ENCODE peak calls at places on chromosomes 2 and 18, in five cellular contexts. L, K, E, Y and W are unnamed samples.

GRCh38 chr2:3536682-3537632 is 17.6 kb upstream of the ADI1 start:
- DNase-seq in L (no peak), K (peak; percentile 51), E (no peak), Y (peak; percentile 39), W (no peak)

GRCh38 chr2:126634273-126634861 is 21.6 kb upstream of the GYPC start:
- DNase-seq in L (no peak), K (no peak), E (no peak), Y (no peak), W (no peak)

GRCh38 chr2:45904931-45905642 is 253.6 kb downstream of the PRKCE start:
- DNase-seq in L (no peak), K (no peak), E (no peak), Y (no peak), W (no peak)

GRCh38 chr18:61901334-61901986 is 8.7 kb upstream of the RNF152 start:
- DNase-seq in L (peak; percentile 56), K (peak; percentile 74), E (peak; percentile 45), Y (peak; percentile 47), W (no peak)

GRCh38 chr2:59680863-59681262 is 872.6 kb downstream of the BCL11A start:
- DNase-seq in L (no peak), K (no peak), E (no peak), Y (no peak), W (no peak)

GRCh38 chr2:72661985-72662384 is 163.8 kb downstream of the EXOC6B start:
- DNase-seq in L (no peak), K (no peak), E (no peak), Y (no peak), W (no peak)

GRCh38 chr2:162908567-162908966 is 70.0 kb upstream of the KCNH7 start:
- DNase-seq in L (no peak), K (no peak), E (no peak), Y (no peak), W (no peak)

GRCh38 chr2:20868377-20868776 is 45.5 kb upstream of the LDAH start:
- DNase-seq in L (no peak), K (no peak), E (peak; percentile 39), Y (peak; percentile 50), W (no peak)

GRCh38 chr2:183081908-183082307 is 3.4 kb downstream of the DUSP19 start:
- DNase-seq in L (no peak), K (no peak), E (no peak), Y (no peak), W (no peak)

GRCh38 chr2:64711260-64711659 is 57.5 kb upstream of the SERTAD2 start:
- DNase-seq in L (peak; percentile 52), K (peak; percentile 95), E (no peak), Y (no peak), W (no peak)

GRCh38 chr18:48122376-48122775 is 191.9 kb upstream of the SMAD2 start:
- DNase-seq in L (no peak), K (no peak), E (no peak), Y (no peak), W (no peak)

GRCh38 chr2:237700583-237701032 is 73.2 kb downstream of the LRRFIP1 start:
- DNase-seq in L (peak; percentile 72), K (peak; percentile 85), E (no peak), Y (no peak), W (peak; percentile 90)

GRCh38 chr2:227503433-227504406 is 31.8 kb downstream of the AGFG1 start:
- DNase-seq in L (no peak), K (peak; percentile 48), E (no peak), Y (no peak), W (no peak)

GRCh38 chr2:150060341-150060740 is 427.1 kb downstream of the RND3 start:
- DNase-seq in L (no peak), K (no peak), E (no peak), Y (no peak), W (no peak)

GRCh38 chr2:127288274-127288673 is 5.7 kb downstream of the ERCC3 start:
- DNase-seq in L (no peak), K (no peak), E (no peak), Y (no peak), W (no peak)

GRCh38 chr18:37246779-37247340 is 318.7 kb downstream of the CELF4 start:
- DNase-seq in L (no peak), K (no peak), E (no peak), Y (no peak), W (no peak)

GRCh38 chr18:70288171-70288850 is 534 bp upstream of the SOCS6 start:
- DNase-seq in L (no peak), K (peak; percentile 34), E (peak; percentile 42), Y (peak; percentile 26), W (no peak)

GRCh38 chr2:152740743-152741328 is 22.4 kb downstream of the ARL6IP6 start:
- DNase-seq in L (no peak), K (peak; percentile 78), E (no peak), Y (no peak), W (no peak)

GRCh38 chr2:218877891-218878290 is 2.8 kb upstream of the WNT10A start:
- DNase-seq in L (no peak), K (no peak), E (no peak), Y (no peak), W (no peak)

GRCh38 chr2:68698567-68699377 is 35.8 kb upstream of the ARHGAP25 start:
- DNase-seq in L (no peak), K (no peak), E (no peak), Y (no peak), W (no peak)

GRCh38 chr2:127859712-127860085 is 1.7 kb upstream of the POLR2D start:
- DNase-seq in L (peak; percentile 60), K (no peak), E (peak; percentile 37), Y (peak; percentile 49), W (no peak)

GRCh38 chr18:44637210-44638051 is 43.3 kb upstream of the SETBP1 start:
- DNase-seq in L (no peak), K (no peak), E (no peak), Y (no peak), W (no peak)

GRCh38 chr2:28608061-28608828 is 112.4 kb downstream of the PLB1 start:
- DNase-seq in L (no peak), K (no peak), E (no peak), Y (no peak), W (no peak)

GRCh38 chr18:52694804-52695203 is 354.8 kb downstream of the DCC start:
- DNase-seq in L (no peak), K (no peak), E (no peak), Y (no peak), W (no peak)

GRCh38 chr18:50009772-50010171 is 185.2 kb downstream of the MYO5B start:
- DNase-seq in L (peak; percentile 57), K (peak; percentile 40), E (peak; percentile 34), Y (peak; percentile 35), W (no peak)

GRCh38 chr2:43001055-43001378 is 208.6 kb upstream of the HAAO start:
- DNase-seq in L (no peak), K (no peak), E (no peak), Y (no peak), W (no peak)

GRCh38 chr2:69046221-69046662 is 33.3 kb downstream of the ANTXR1 start:
- DNase-seq in L (no peak), K (peak; percentile 88), E (no peak), Y (no peak), W (no peak)

GRCh38 chr2:231410293-231411004 is 14.9 kb downstream of the B3GNT7 start:
- DNase-seq in L (no peak), K (no peak), E (no peak), Y (no peak), W (no peak)
- TF ChIP-seq POLR2AphosphoS5 in L (no peak), K (no peak), E (no peak), Y (no peak), W (no peak)

GRCh38 chr2:181371782-181372292 is 85.3 kb upstream of the ITGA4 start:
- DNase-seq in L (no peak), K (peak; percentile 53), E (no peak), Y (no peak), W (no peak)
- TF ChIP-seq POLR2AphosphoS5 in L (no peak), K (no peak), E (no peak), Y (no peak), W (no peak)

GRCh38 chr2:54336136-54336976 is 80.3 kb upstream of the TSPYL6 start:
- DNase-seq in L (no peak), K (no peak), E (no peak), Y (no peak), W (no peak)
- TF ChIP-seq POLR2AphosphoS5 in L (no peak), K (no peak), E (no peak), Y (no peak), W (no peak)

GRCh38 chr2:217804786-217805678 is 197.8 kb downstream of the TNS1 start:
- DNase-seq in L (no peak), K (no peak), E (no peak), Y (no peak), W (no peak)
- TF ChIP-seq POLR2AphosphoS5 in L (no peak), K (no peak), E (no peak), Y (no peak), W (no peak)